ENCODE peak calls at places on chromosome 7, in eight cellular contexts. D, L, N, O, P, X, T and U are unnamed samples.
A peak's percentile ranks its signal among the peaks of the same experiment; 100 is the strongest.

GRCh38 chr7:39621261-39621660 is 2.1 kb upstream of the RALA start:
- DNase-seq in P (no peak), L (no peak), X (peak; percentile 84), T (no peak), O (no peak), N (no peak), D (peak; percentile 92), U (no peak)

GRCh38 chr7:31122649-31123058 is 70.5 kb downstream of the ADCYAP1R1 start:
- DNase-seq in O (peak; percentile 61), X (peak; percentile 92), D (peak; percentile 60), N (peak; percentile 77), P (peak; percentile 83), T (peak; percentile 75), L (peak; percentile 95), U (peak; percentile 71)

GRCh38 chr7:17599733-17600685 is 301.6 kb downstream of the AHR start:
- DNase-seq in N (no peak), P (peak; percentile 96), X (peak; percentile 97), L (no peak), O (no peak), T (no peak), D (peak; percentile 93), U (no peak)

GRCh38 chr7:2934211-2934731 is 90.2 kb upstream of the GNA12 start:
- DNase-seq in N (no peak), D (peak; percentile 55), O (no peak), P (peak; percentile 77), X (peak; percentile 77), T (no peak), L (no peak), U (no peak)

GRCh38 chr7:135650831-135651573 is 11.3 kb upstream of the STMP1 start:
- DNase-seq in O (no peak), L (no peak), D (no peak), P (no peak), X (peak; percentile 25), N (no peak), T (no peak), U (no peak)

GRCh38 chr7:50822110-50822509 is 39.4 kb upstream of the GRB10 start:
- DNase-seq in D (no peak), L (no peak), T (no peak), N (no peak), X (no peak), O (no peak), P (no peak), U (no peak)

GRCh38 chr7:23662124-23662982 is 17.6 kb upstream of the FAM221A start:
- DNase-seq in N (no peak), L (no peak), O (no peak), X (peak; percentile 23), P (no peak), D (no peak), T (peak; percentile 40), U (no peak)

GRCh38 chr7:83643012-83643411 is 5.9 kb downstream of the SEMA3E start:
- DNase-seq in X (no peak), D (no peak), L (no peak), T (no peak), P (no peak), N (no peak), O (no peak), U (no peak)

GRCh38 chr7:92880212-92881090 is 44.1 kb upstream of the CDK6 start:
- DNase-seq in L (no peak), T (peak; percentile 56), P (peak; percentile 42), O (no peak), D (no peak), X (peak; percentile 35), N (no peak), U (no peak)

GRCh38 chr7:98988641-98989040 is 110.3 kb downstream of the TRRAP start:
- DNase-seq in X (no peak), P (no peak), L (no peak), N (no peak), O (no peak), D (no peak), T (no peak), U (no peak)

GRCh38 chr7:34309116-34309515 is 348.9 kb upstream of the NPSR1 start:
- DNase-seq in O (no peak), T (no peak), P (no peak), D (no peak), X (no peak), L (no peak), N (no peak), U (no peak)

GRCh38 chr7:142590077-142590476 is 159.2 kb upstream of the PRSS1 start:
- DNase-seq in T (no peak), N (no peak), D (no peak), X (no peak), L (no peak), P (no peak), O (no peak), U (no peak)

GRCh38 chr7:65951837-65952578 is 30.0 kb downstream of the GUSB start:
- DNase-seq in O (no peak), P (peak; percentile 82), D (no peak), L (no peak), X (peak; percentile 19), N (no peak), T (no peak), U (no peak)

GRCh38 chr7:141409911-141410329 is 141.3 kb upstream of the AGK start:
- DNase-seq in L (no peak), P (no peak), T (peak; percentile 47), O (no peak), X (no peak), D (no peak), N (no peak), U (peak; percentile 53)

GRCh38 chr7:40301486-40302065 is 166.8 kb downstream of the SUGCT start:
- DNase-seq in O (no peak), P (no peak), N (no peak), T (no peak), X (peak; percentile 66), D (no peak), L (no peak), U (no peak)

GRCh38 chr7:101743241-101743994 is 74.0 kb upstream of the CUX1 start:
- DNase-seq in O (peak; percentile 56), T (peak; percentile 93), X (peak; percentile 66), P (peak; percentile 49), N (peak; percentile 47), L (peak; percentile 85), D (no peak), U (peak; percentile 59)

GRCh38 chr7:29598607-29599006 is 35.0 kb downstream of the PRR15 start:
- DNase-seq in O (no peak), N (no peak), L (no peak), T (no peak), X (no peak), D (no peak), P (peak; percentile 13), U (no peak)

GRCh38 chr7:101823086-101823485 is 5.7 kb downstream of the CUX1 start:
- DNase-seq in X (peak; percentile 38), P (peak; percentile 60), D (no peak), N (no peak), O (no peak), T (no peak), L (no peak), U (no peak)

GRCh38 chr7:46032353-46032752 is 111.3 kb upstream of the IGFBP3 start:
- DNase-seq in P (peak; percentile 17), X (no peak), T (no peak), L (no peak), D (no peak), N (no peak), O (no peak), U (no peak)

GRCh38 chr7:142784096-142784495 is 13.3 kb downstream of the PRSS2 start:
- DNase-seq in L (peak; percentile 20), T (no peak), D (no peak), N (no peak), O (no peak), P (no peak), X (no peak), U (no peak)

GRCh38 chr7:66150471-66150870 is 35.8 kb downstream of the CRCP start:
- DNase-seq in L (no peak), P (peak; percentile 22), T (no peak), N (peak; percentile 66), O (no peak), X (peak; percentile 87), D (no peak), U (no peak)

GRCh38 chr7:157576415-157576814 is 239.6 kb downstream of the DNAJB6 start:
- DNase-seq in D (no peak), L (no peak), T (no peak), X (no peak), N (no peak), O (no peak), P (no peak), U (no peak)

GRCh38 chr7:75642810-75643486 is 95.8 kb downstream of the HIP1 start:
- DNase-seq in O (peak; percentile 57), N (no peak), P (peak; percentile 69), T (peak; percentile 74), L (peak; percentile 93), X (peak; percentile 90), D (peak; percentile 42), U (no peak)

GRCh38 chr7:27958933-27959548 is 219.1 kb downstream of the TAX1BP1 start:
- DNase-seq in X (no peak), L (no peak), P (no peak), T (no peak), O (no peak), D (no peak), N (no peak), U (no peak)

GRCh38 chr7:98852826-98853225 is 17.0 kb downstream of the TMEM130 start:
- DNase-seq in O (no peak), P (no peak), X (no peak), N (no peak), L (no peak), T (no peak), D (no peak), U (no peak)

GRCh38 chr7:1555046-1555812 is 776 bp downstream of the TMEM184A start:
- DNase-seq in T (peak; percentile 83), X (peak; percentile 93), O (no peak), P (peak; percentile 93), L (no peak), N (no peak), D (no peak), U (no peak)